ENCODE peak calls at places on chromosomes 2 and 18, in eight cellular contexts. One of them, this sample, is unnamed.

GRCh38 chr18:79680891-79681339 is 1.3 kb downstream of the CTDP1 start:
- DNase-seq in RWPE1: no peak
- DNase-seq in CD4-positive, alpha-beta memory T cell: no peak
- DNase-seq in hepatocyte: no peak
- DNase-seq in upper lobe of right lung: no peak
- DNase-seq in right cardiac atrium: peak; percentile 49
- DNase-seq in HCT116: no peak
- DNase-seq in psoas muscle: no peak
- DNase-seq in this sample: no peak

GRCh38 chr2:58535182-58535581 is 294.1 kb upstream of the FANCL start:
- DNase-seq in psoas muscle: no peak
- DNase-seq in hepatocyte: peak; percentile 6
- DNase-seq in HCT116: no peak
- DNase-seq in right cardiac atrium: no peak
- DNase-seq in RWPE1: no peak
- DNase-seq in CD4-positive, alpha-beta memory T cell: no peak
- DNase-seq in upper lobe of right lung: no peak
- DNase-seq in this sample: no peak

GRCh38 chr2:195406886-195407603 is 250.0 kb upstream of the SLC39A10 start:
- DNase-seq in CD4-positive, alpha-beta memory T cell: no peak
- DNase-seq in psoas muscle: no peak
- DNase-seq in RWPE1: no peak
- DNase-seq in right cardiac atrium: no peak
- DNase-seq in HCT116: no peak
- DNase-seq in hepatocyte: no peak
- DNase-seq in upper lobe of right lung: no peak
- DNase-seq in this sample: no peak

GRCh38 chr2:143824796-143825195 is 695.1 kb downstream of the ZEB2 start:
- DNase-seq in HCT116: no peak
- DNase-seq in RWPE1: no peak
- DNase-seq in upper lobe of right lung: no peak
- DNase-seq in hepatocyte: no peak
- DNase-seq in psoas muscle: no peak
- DNase-seq in CD4-positive, alpha-beta memory T cell: no peak
- DNase-seq in right cardiac atrium: no peak
- DNase-seq in this sample: no peak

GRCh38 chr2:7837232-7837760 is 844.6 kb upstream of the ID2 start:
- DNase-seq in right cardiac atrium: no peak
- DNase-seq in hepatocyte: no peak
- DNase-seq in HCT116: no peak
- DNase-seq in CD4-positive, alpha-beta memory T cell: no peak
- DNase-seq in psoas muscle: no peak
- DNase-seq in RWPE1: no peak
- DNase-seq in upper lobe of right lung: no peak
- DNase-seq in this sample: no peak

GRCh38 chr2:109454304-109454703 is 159.5 kb downstream of the SEPTIN10 start:
- DNase-seq in upper lobe of right lung: peak; percentile 34
- DNase-seq in RWPE1: no peak
- DNase-seq in psoas muscle: no peak
- DNase-seq in HCT116: no peak
- DNase-seq in CD4-positive, alpha-beta memory T cell: no peak
- DNase-seq in hepatocyte: no peak
- DNase-seq in right cardiac atrium: no peak
- DNase-seq in this sample: no peak

GRCh38 chr18:61761875-61762274 is 130.9 kb downstream of the RNF152 start:
- DNase-seq in HCT116: no peak
- DNase-seq in hepatocyte: no peak
- DNase-seq in right cardiac atrium: no peak
- DNase-seq in RWPE1: no peak
- DNase-seq in CD4-positive, alpha-beta memory T cell: no peak
- DNase-seq in upper lobe of right lung: no peak
- DNase-seq in psoas muscle: no peak
- DNase-seq in this sample: no peak

GRCh38 chr2:20614201-20615045 is 36.5 kb downstream of the HS1BP3 start:
- DNase-seq in RWPE1: no peak
- DNase-seq in hepatocyte: no peak
- DNase-seq in CD4-positive, alpha-beta memory T cell: no peak
- DNase-seq in psoas muscle: peak; percentile 73
- DNase-seq in upper lobe of right lung: peak; percentile 55
- DNase-seq in right cardiac atrium: peak; percentile 87
- DNase-seq in HCT116: no peak
- DNase-seq in this sample: peak; percentile 58

GRCh38 chr2:150417278-150417677 is 70.2 kb downstream of the RND3 start:
- DNase-seq in psoas muscle: no peak
- DNase-seq in RWPE1: no peak
- DNase-seq in CD4-positive, alpha-beta memory T cell: no peak
- DNase-seq in hepatocyte: no peak
- DNase-seq in right cardiac atrium: no peak
- DNase-seq in upper lobe of right lung: no peak
- DNase-seq in HCT116: no peak
- DNase-seq in this sample: no peak

GRCh38 chr2:27075219-27075871 is 3.1 kb upstream of the EMILIN1 start:
- DNase-seq in RWPE1: no peak
- DNase-seq in HCT116: no peak
- DNase-seq in hepatocyte: no peak
- DNase-seq in psoas muscle: peak; percentile 36
- DNase-seq in CD4-positive, alpha-beta memory T cell: peak; percentile 64
- DNase-seq in upper lobe of right lung: no peak
- DNase-seq in right cardiac atrium: peak; percentile 87
- DNase-seq in this sample: peak; percentile 72

GRCh38 chr18:58194028-58194427 is 150.0 kb downstream of the NEDD4L start:
- DNase-seq in psoas muscle: no peak
- DNase-seq in hepatocyte: peak; percentile 73
- DNase-seq in right cardiac atrium: peak; percentile 63
- DNase-seq in HCT116: no peak
- DNase-seq in upper lobe of right lung: no peak
- DNase-seq in RWPE1: no peak
- DNase-seq in CD4-positive, alpha-beta memory T cell: no peak
- DNase-seq in this sample: no peak

GRCh38 chr2:40096360-40096759 is 317.3 kb upstream of the THUMPD2 start:
- DNase-seq in upper lobe of right lung: no peak
- DNase-seq in hepatocyte: no peak
- DNase-seq in RWPE1: peak; percentile 19
- DNase-seq in CD4-positive, alpha-beta memory T cell: no peak
- DNase-seq in psoas muscle: no peak
- DNase-seq in right cardiac atrium: no peak
- DNase-seq in HCT116: no peak
- DNase-seq in this sample: no peak

GRCh38 chr2:59694176-59694575 is 859.3 kb downstream of the BCL11A start:
- DNase-seq in HCT116: no peak
- DNase-seq in right cardiac atrium: no peak
- DNase-seq in hepatocyte: no peak
- DNase-seq in psoas muscle: no peak
- DNase-seq in upper lobe of right lung: no peak
- DNase-seq in CD4-positive, alpha-beta memory T cell: no peak
- DNase-seq in RWPE1: no peak
- DNase-seq in this sample: no peak
- H3K27ac ChIP-seq in HCT116: no peak overlapping the region
- H3K27ac ChIP-seq in right cardiac atrium: no peak overlapping the region
- H3K27ac ChIP-seq in hepatocyte: no peak overlapping the region
- H3K27ac ChIP-seq in psoas muscle: no peak overlapping the region
- H3K27ac ChIP-seq in upper lobe of right lung: no peak overlapping the region
- H3K27ac ChIP-seq in CD4-positive, alpha-beta memory T cell: no peak overlapping the region
- H3K27ac ChIP-seq in RWPE1: no peak overlapping the region
- H3K27ac ChIP-seq in this sample: no peak overlapping the region

GRCh38 chr18:9951022-9951859 is 37.4 kb downstream of the VAPA start:
- DNase-seq in HCT116: peak; percentile 55
- DNase-seq in psoas muscle: no peak
- DNase-seq in CD4-positive, alpha-beta memory T cell: no peak
- DNase-seq in right cardiac atrium: no peak
- DNase-seq in upper lobe of right lung: no peak
- DNase-seq in hepatocyte: peak; percentile 59
- DNase-seq in RWPE1: peak; percentile 48
- DNase-seq in this sample: no peak
- H3K27ac ChIP-seq in HCT116: peak overlapping the region; percentile 18
- H3K27ac ChIP-seq in psoas muscle: no peak overlapping the region
- H3K27ac ChIP-seq in CD4-positive, alpha-beta memory T cell: no peak overlapping the region
- H3K27ac ChIP-seq in right cardiac atrium: no peak overlapping the region
- H3K27ac ChIP-seq in upper lobe of right lung: peak overlapping the region; percentile 1
- H3K27ac ChIP-seq in hepatocyte: no peak overlapping the region
- H3K27ac ChIP-seq in RWPE1: no peak overlapping the region
- H3K27ac ChIP-seq in this sample: no peak overlapping the region

GRCh38 chr2:63029058-63029457 is 21.6 kb upstream of the OTX1 start:
- DNase-seq in psoas muscle: no peak
- DNase-seq in hepatocyte: no peak
- DNase-seq in HCT116: no peak
- DNase-seq in CD4-positive, alpha-beta memory T cell: no peak
- DNase-seq in right cardiac atrium: no peak
- DNase-seq in RWPE1: no peak
- DNase-seq in upper lobe of right lung: no peak
- DNase-seq in this sample: no peak
- H3K27ac ChIP-seq in psoas muscle: no peak overlapping the region
- H3K27ac ChIP-seq in hepatocyte: no peak overlapping the region
- H3K27ac ChIP-seq in HCT116: no peak overlapping the region
- H3K27ac ChIP-seq in CD4-positive, alpha-beta memory T cell: no peak overlapping the region
- H3K27ac ChIP-seq in right cardiac atrium: no peak overlapping the region
- H3K27ac ChIP-seq in RWPE1: no peak overlapping the region
- H3K27ac ChIP-seq in upper lobe of right lung: no peak overlapping the region
- H3K27ac ChIP-seq in this sample: no peak overlapping the region

DNA sequence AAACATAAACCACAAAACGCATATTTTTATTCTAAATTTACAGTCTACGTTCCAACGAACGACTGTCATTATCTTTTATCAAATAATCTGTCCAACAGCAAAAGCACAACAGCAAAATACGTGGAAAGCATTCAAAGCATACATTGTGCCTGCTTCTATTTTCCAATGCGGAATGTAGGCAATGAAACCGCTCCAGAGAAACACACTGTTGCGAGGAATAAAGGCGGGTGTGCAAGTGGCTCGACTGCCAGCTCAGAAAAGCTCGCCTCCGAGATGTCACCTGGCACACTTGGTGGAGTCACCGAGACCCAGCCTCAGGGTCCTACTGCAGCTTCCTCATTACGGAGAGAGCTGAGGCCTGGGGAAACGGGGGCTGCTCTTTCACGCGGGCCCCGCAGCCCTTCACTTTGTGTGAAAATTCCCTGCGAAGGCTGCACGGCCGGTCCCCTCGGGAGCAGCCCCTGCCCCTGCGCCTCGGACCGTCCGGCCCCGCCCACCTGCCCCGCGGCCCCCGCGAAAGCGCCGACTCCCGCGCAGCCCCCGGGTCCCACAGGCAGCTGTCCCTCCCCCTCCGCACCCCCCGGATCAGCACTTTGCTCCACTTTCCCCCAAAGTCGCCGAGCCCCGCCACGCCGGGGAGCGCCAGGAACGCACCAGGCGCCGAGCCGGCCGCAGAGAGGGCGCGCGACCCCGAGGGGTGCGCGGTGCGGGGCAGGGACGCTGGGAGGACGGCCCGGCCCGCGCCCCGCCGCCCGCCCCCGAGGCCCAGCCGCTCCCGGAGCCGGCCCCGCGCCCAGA is 680 bp downstream of the MGAT4A start:
- DNase-seq in hepatocyte: peak; percentile 55
- DNase-seq in HCT116: no peak
- DNase-seq in upper lobe of right lung: peak; percentile 72
- DNase-seq in CD4-positive, alpha-beta memory T cell: peak; percentile 76
- DNase-seq in right cardiac atrium: peak; percentile 73
- DNase-seq in psoas muscle: peak; percentile 46
- DNase-seq in RWPE1: no peak
- DNase-seq in this sample: peak; percentile 73
- H3K27ac ChIP-seq in hepatocyte: peak overlapping the region; percentile 65
- H3K27ac ChIP-seq in HCT116: no peak overlapping the region
- H3K27ac ChIP-seq in upper lobe of right lung: peak overlapping the region; percentile 83
- H3K27ac ChIP-seq in CD4-positive, alpha-beta memory T cell: peak overlapping the region; percentile 80
- H3K27ac ChIP-seq in right cardiac atrium: peak overlapping the region; percentile 87
- H3K27ac ChIP-seq in psoas muscle: peak overlapping the region; percentile 78
- H3K27ac ChIP-seq in RWPE1: no peak overlapping the region
- H3K27ac ChIP-seq in this sample: peak overlapping the region; percentile 88